ENCODE peak calls at places on chromosome 3, in five cellular contexts. One of them, this sample, is unnamed.

GRCh38 chr3:30347679-30348216 is 258.7 kb upstream of the TGFBR2 start:
- DNase-seq in mesenchymal stem cell: peak; percentile 93
- DNase-seq in neuronal stem cell: no peak
- DNase-seq in H1: no peak
- DNase-seq in trophoblast cell: no peak
- DNase-seq in this sample: no peak

GRCh38 chr3:184143327-184143726 is 8.2 kb downstream of the EIF2B5 start:
- DNase-seq in mesenchymal stem cell: no peak
- DNase-seq in neuronal stem cell: no peak
- DNase-seq in H1: no peak
- DNase-seq in trophoblast cell: no peak
- DNase-seq in this sample: no peak

GRCh38 chr3:71152039-71152891 is 431.3 kb downstream of the FOXP1 start:
- DNase-seq in mesenchymal stem cell: no peak
- DNase-seq in neuronal stem cell: no peak
- DNase-seq in H1: no peak
- DNase-seq in trophoblast cell: no peak
- DNase-seq in this sample: no peak

GRCh38 chr3:187591051-187591450 is 79.1 kb downstream of the SST start:
- DNase-seq in mesenchymal stem cell: no peak
- DNase-seq in neuronal stem cell: no peak
- DNase-seq in H1: no peak
- DNase-seq in trophoblast cell: no peak
- DNase-seq in this sample: no peak

GRCh38 chr3:171939578-171939977 is 96.4 kb downstream of the TMEM212 start:
- DNase-seq in mesenchymal stem cell: no peak
- DNase-seq in neuronal stem cell: no peak
- DNase-seq in H1: no peak
- DNase-seq in trophoblast cell: no peak
- DNase-seq in this sample: no peak

GRCh38 chr3:14880486-14881179 is 61.9 kb downstream of the FGD5 start:
- DNase-seq in mesenchymal stem cell: no peak
- DNase-seq in neuronal stem cell: no peak
- DNase-seq in H1: no peak
- DNase-seq in trophoblast cell: no peak
- DNase-seq in this sample: no peak

GRCh38 chr3:113212155-113212844 is 943 bp downstream of the BOC start:
- DNase-seq in mesenchymal stem cell: peak; percentile 58
- DNase-seq in neuronal stem cell: no peak
- DNase-seq in H1: peak; percentile 75
- DNase-seq in trophoblast cell: peak; percentile 16
- DNase-seq in this sample: no peak

GRCh38 chr3:106183762-106184391 is 315.1 kb upstream of the CBLB start:
- DNase-seq in mesenchymal stem cell: peak; percentile 50
- DNase-seq in neuronal stem cell: no peak
- DNase-seq in H1: no peak
- DNase-seq in trophoblast cell: no peak
- DNase-seq in this sample: no peak

DNA sequence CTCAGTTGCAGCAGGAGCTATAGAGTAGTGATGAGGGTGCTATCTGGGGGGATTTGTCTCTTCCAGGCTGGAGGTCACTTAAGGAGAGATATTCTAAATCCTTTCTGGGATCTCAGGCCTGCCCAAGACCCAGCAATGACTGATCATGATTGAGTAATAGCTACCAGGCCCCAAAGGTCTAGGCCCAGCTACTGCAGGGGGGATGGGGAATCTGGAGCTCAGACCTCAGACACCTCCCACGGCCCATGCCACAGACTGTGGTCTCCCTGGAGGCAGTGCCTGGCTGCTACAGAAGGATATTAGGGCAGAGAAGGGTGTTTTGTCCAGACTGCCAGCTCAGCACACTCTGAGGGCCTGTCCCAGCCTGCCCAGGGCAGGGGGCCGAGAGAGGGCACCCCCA is 6.9 kb downstream of the SLC38A3 start:
- DNase-seq in mesenchymal stem cell: peak; percentile 32
- DNase-seq in neuronal stem cell: no peak
- DNase-seq in H1: no peak
- DNase-seq in trophoblast cell: no peak
- DNase-seq in this sample: no peak
- H2BK12ac ChIP-seq in mesenchymal stem cell: no peak overlapping the region
- H2BK12ac ChIP-seq in neuronal stem cell: no peak overlapping the region
- H2BK12ac ChIP-seq in H1: peak overlapping the region; percentile 75
- H2BK12ac ChIP-seq in trophoblast cell: no peak overlapping the region
- H2BK12ac ChIP-seq in this sample: no peak overlapping the region

GRCh38 chr3:99637041-99637380 is 1.4 kb upstream of the COL8A1 start:
- DNase-seq in mesenchymal stem cell: peak; percentile 62
- DNase-seq in neuronal stem cell: no peak
- DNase-seq in H1: no peak
- DNase-seq in trophoblast cell: no peak
- DNase-seq in this sample: no peak
- H4K91ac ChIP-seq in mesenchymal stem cell: no peak overlapping the region
- H4K91ac ChIP-seq in neuronal stem cell: no peak overlapping the region
- H4K91ac ChIP-seq in H1: no peak overlapping the region
- H4K91ac ChIP-seq in trophoblast cell: no peak overlapping the region
- H4K91ac ChIP-seq in this sample: no peak overlapping the region

DNA sequence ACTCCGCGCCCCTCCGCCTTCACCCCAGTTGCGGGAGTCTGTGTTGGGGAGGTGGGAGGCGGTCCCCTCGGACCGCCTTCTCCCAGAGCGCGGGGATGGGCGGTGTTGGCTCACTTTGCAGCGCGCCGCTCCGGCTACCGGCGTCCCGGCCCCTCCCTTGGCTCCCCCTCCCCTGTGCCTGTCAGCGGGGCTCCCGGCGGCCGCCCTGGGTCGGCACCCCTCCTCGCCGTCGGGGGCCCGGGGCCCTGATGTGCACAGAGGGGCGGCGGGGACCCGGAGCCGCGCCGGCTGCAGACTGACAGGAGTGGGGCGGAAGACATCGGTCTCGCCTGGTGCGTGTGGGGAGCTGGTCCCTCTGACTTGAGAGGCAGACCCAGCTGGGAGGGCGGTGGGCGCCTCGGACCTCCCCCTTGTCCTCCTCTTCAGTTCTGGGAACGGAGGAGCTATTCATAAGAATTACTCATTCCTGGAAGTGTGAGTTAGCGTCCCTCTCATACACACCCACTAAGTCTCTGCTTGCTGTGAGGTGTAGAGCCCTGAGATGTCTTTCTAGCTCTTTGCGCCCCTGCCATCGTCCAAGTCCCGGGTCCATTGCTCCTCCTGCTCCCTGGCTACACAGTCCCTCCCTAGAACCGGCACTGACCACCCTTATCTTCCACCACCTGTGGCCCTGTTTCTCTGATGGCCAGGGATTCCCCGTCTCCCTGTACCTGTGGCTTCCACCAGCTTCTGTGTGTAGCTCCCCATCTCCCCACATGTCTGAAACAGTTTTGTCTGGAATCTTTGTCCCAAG is 42.3 kb upstream of the ROPN1 start:
- DNase-seq in mesenchymal stem cell: peak; percentile 6
- DNase-seq in neuronal stem cell: peak; percentile 36
- DNase-seq in H1: peak; percentile 63
- DNase-seq in trophoblast cell: no peak
- DNase-seq in this sample: peak; percentile 41
- H2BK12ac ChIP-seq in mesenchymal stem cell: no peak overlapping the region
- H2BK12ac ChIP-seq in neuronal stem cell: peak overlapping the region; percentile 86
- H2BK12ac ChIP-seq in H1: peak overlapping the region; percentile 68
- H2BK12ac ChIP-seq in trophoblast cell: peak overlapping the region; percentile 51
- H2BK12ac ChIP-seq in this sample: no peak overlapping the region

GRCh38 chr3:128846501-128846900 is 32.9 kb upstream of the ACAD9 start:
- DNase-seq in mesenchymal stem cell: no peak
- DNase-seq in neuronal stem cell: no peak
- DNase-seq in H1: no peak
- DNase-seq in trophoblast cell: no peak
- DNase-seq in this sample: no peak

GRCh38 chr3:128847631-128848370 is 31.6 kb upstream of the ACAD9 start:
- DNase-seq in mesenchymal stem cell: no peak
- DNase-seq in neuronal stem cell: no peak
- DNase-seq in H1: no peak
- DNase-seq in trophoblast cell: no peak
- DNase-seq in this sample: no peak

GRCh38 chr3:128844502-128844901 is 34.9 kb upstream of the ACAD9 start:
- DNase-seq in mesenchymal stem cell: no peak
- DNase-seq in neuronal stem cell: no peak
- DNase-seq in H1: no peak
- DNase-seq in trophoblast cell: no peak
- DNase-seq in this sample: no peak

GRCh38 chr3:128845119-128845518 is 34.3 kb upstream of the ACAD9 start:
- DNase-seq in mesenchymal stem cell: no peak
- DNase-seq in neuronal stem cell: no peak
- DNase-seq in H1: peak; percentile 69
- DNase-seq in trophoblast cell: no peak
- DNase-seq in this sample: peak; percentile 73

DNA sequence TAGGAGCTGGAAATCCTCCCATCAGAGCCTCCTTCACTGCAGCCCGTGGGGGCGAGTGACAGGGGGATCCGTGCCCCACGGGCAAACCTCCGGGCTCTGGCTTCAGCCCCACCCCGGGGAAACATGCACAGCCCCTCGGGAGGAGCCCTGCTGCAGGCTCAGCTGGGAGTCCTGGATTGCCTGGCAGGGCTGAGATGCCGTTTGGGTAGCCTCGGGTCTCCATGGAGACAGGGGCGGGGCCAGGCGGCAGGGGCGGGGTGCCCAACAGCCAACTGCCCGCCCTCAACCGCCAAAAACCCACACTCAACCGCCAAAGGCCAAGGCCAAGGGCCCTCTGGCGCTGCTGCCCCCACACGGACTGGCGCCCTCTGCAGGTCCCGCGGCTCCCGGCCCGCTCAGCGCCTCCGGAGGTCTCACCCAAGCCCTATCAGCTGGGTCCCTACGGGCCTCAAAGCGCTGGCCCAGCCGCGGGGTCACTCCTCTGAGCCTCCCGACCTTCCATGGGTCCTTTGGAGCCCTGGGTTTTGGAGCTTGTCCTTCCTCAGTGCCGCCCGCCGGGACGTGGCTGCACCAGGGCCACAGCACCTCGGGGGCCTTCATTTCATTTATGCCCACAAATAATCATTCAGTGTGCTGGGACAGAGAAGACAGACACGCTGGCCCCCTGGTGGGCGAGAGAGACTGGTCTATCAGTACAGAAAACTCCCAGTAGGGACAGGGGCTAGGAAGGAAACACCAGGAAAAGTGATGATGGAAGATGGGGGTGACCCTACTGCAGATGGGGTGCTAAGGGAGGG is 33.5 kb upstream of the ACAD9 start:
- DNase-seq in mesenchymal stem cell: peak; percentile 73
- DNase-seq in neuronal stem cell: peak; percentile 57
- DNase-seq in H1: peak; percentile 97
- DNase-seq in trophoblast cell: peak; percentile 51
- DNase-seq in this sample: peak; percentile 96
- H4K91ac ChIP-seq in mesenchymal stem cell: no peak overlapping the region
- H4K91ac ChIP-seq in neuronal stem cell: no peak overlapping the region
- H4K91ac ChIP-seq in H1: no peak overlapping the region
- H4K91ac ChIP-seq in trophoblast cell: no peak overlapping the region
- H4K91ac ChIP-seq in this sample: no peak overlapping the region

GRCh38 chr3:11534011-11534782 is 109.5 kb downstream of the VGLL4 start:
- DNase-seq in mesenchymal stem cell: no peak
- DNase-seq in neuronal stem cell: no peak
- DNase-seq in H1: no peak
- DNase-seq in trophoblast cell: no peak
- DNase-seq in this sample: no peak
- H2BK12ac ChIP-seq in mesenchymal stem cell: peak overlapping the region; percentile 38
- H2BK12ac ChIP-seq in neuronal stem cell: no peak overlapping the region
- H2BK12ac ChIP-seq in H1: no peak overlapping the region
- H2BK12ac ChIP-seq in trophoblast cell: no peak overlapping the region
- H2BK12ac ChIP-seq in this sample: no peak overlapping the region

DNA sequence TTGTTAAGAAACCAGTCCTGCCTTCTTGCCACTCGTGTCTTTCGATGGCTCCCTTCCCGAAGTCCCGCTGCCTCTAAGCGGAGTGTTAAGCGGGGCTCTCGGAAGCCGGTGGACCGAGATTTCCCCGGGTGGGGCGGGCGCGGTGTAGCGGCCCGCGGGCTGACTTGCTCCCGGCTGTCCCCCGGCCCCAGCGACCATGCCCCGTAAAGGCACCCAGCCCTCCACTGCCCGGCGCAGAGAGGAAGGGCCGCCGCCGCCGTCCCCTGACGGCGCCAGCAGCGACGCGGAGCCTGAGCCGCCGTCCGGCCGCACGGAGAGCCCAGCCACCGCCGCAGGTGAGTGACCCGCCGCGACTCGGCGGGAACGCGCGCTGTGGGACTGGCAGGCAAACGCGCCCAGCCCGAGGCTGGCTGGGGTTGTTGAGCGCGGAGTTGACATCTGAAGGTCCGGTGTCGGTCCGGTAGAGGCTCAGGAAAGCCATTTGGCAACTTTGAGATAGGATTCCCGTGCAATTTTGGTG is 1.2 kb downstream of the SMC4 start:
- DNase-seq in mesenchymal stem cell: no peak
- DNase-seq in neuronal stem cell: no peak
- DNase-seq in H1: peak; percentile 55
- DNase-seq in trophoblast cell: peak; percentile 33
- DNase-seq in this sample: no peak
- H4K91ac ChIP-seq in mesenchymal stem cell: peak overlapping the region; percentile 96
- H4K91ac ChIP-seq in neuronal stem cell: no peak overlapping the region
- H4K91ac ChIP-seq in H1: no peak overlapping the region
- H4K91ac ChIP-seq in trophoblast cell: peak overlapping the region; percentile 39
- H4K91ac ChIP-seq in this sample: no peak overlapping the region

This sample was measured in H9.